ENCODE peak calls at places on chromosome 13, in eight cellular contexts. P, O, R, I, G, Y, A and T are unnamed samples.

GRCh38 chr13:105936816-105937215 is 598.6 kb downstream of the EFNB2 start:
- DNase-seq in O (no peak), R (no peak), P (no peak), A (no peak), I (peak), G (peak), Y (peak), T (no peak)

GRCh38 chr13:20069956-20070355 is 90.9 kb downstream of the GJA3 start:
- DNase-seq in R (no peak), Y (no peak), O (no peak), P (no peak), G (no peak), I (no peak), A (no peak), T (no peak)

GRCh38 chr13:46295531-46296464 is 84.1 kb downstream of the LRRC63 start:
- DNase-seq in G (peak), P (peak), I (no peak), Y (peak), A (peak), R (peak), O (peak), T (no peak)

GRCh38 chr13:38008636-38009035 is 139.1 kb upstream of the TRPC4 start:
- DNase-seq in I (no peak), G (peak), P (no peak), A (no peak), R (no peak), Y (no peak), O (no peak), T (no peak)

GRCh38 chr13:110017379-110017778 is 231.0 kb upstream of the IRS2 start:
- DNase-seq in G (peak), O (no peak), A (no peak), R (peak), I (peak), P (no peak), Y (no peak), T (no peak)

GRCh38 chr13:107324416-107325204 is 756.7 kb upstream of the ARGLU1 start:
- DNase-seq in G (peak), P (no peak), A (no peak), O (no peak), I (no peak), Y (no peak), R (no peak), T (no peak)

GRCh38 chr13:74867460-74867859 is 614.5 kb downstream of the TBC1D4 start:
- DNase-seq in Y (no peak), O (no peak), A (no peak), I (no peak), G (peak), P (no peak), R (no peak), T (no peak)

GRCh38 chr13:87052731-87053130 is 618.4 kb upstream of the SLITRK5 start:
- DNase-seq in R (no peak), O (no peak), I (peak), A (no peak), P (no peak), Y (no peak), G (peak), T (no peak)

GRCh38 chr13:105660550-105660949 is 874.9 kb downstream of the EFNB2 start:
- DNase-seq in P (no peak), R (no peak), G (no peak), O (no peak), I (no peak), A (no peak), Y (no peak), T (no peak)

GRCh38 chr13:71879129-71879535 is 12.1 kb upstream of the DACH1 start:
- DNase-seq in O (no peak), Y (peak), A (no peak), P (no peak), R (peak), G (peak), I (no peak), T (no peak)

GRCh38 chr13:45333973-45334922 is 6.7 kb downstream of the TPT1 start:
- DNase-seq in Y (peak), P (no peak), I (no peak), R (no peak), G (peak), A (peak), O (no peak), T (no peak)

GRCh38 chr13:24505256-24505655 is 7.3 kb downstream of the PARP4 start:
- DNase-seq in P (no peak), I (no peak), A (no peak), G (peak), O (no peak), Y (peak), R (no peak), T (no peak)